ENCODE peak calls at places on chromosomes 12 and 14, in nine cellular contexts. One of them, this sample, is unnamed. For H3K9me3, the result is how much of the 10 kb centered on the place peaks cover.

GRCh38 chr12:5085896-5086295 is 42.2 kb downstream of the KCNA5 start:
- DNase-seq in stomach: no peak
- DNase-seq in right atrium auricular region: no peak
- DNase-seq in esophagus squamous epithelium: no peak
- DNase-seq in endothelial cell of umbilical vein: no peak
- DNase-seq in heart left ventricle: no peak
- DNase-seq in Peyer's patch: no peak
- DNase-seq in psoas muscle: no peak
- DNase-seq in CD8-positive, alpha-beta memory T cell: no peak
- DNase-seq in this sample: no peak

GRCh38 chr14:35789651-35790050 is 19.4 kb downstream of the RALGAPA1 start:
- DNase-seq in CD8-positive, alpha-beta memory T cell: no peak
- DNase-seq in right atrium auricular region: no peak
- DNase-seq in Peyer's patch: no peak
- DNase-seq in endothelial cell of umbilical vein: no peak
- DNase-seq in esophagus squamous epithelium: no peak
- DNase-seq in stomach: no peak
- DNase-seq in psoas muscle: no peak
- DNase-seq in heart left ventricle: no peak
- DNase-seq in this sample: no peak

GRCh38 chr12:75917704-75918103 is 113.9 kb downstream of the PHLDA1 start:
- DNase-seq in psoas muscle: no peak
- DNase-seq in heart left ventricle: no peak
- DNase-seq in right atrium auricular region: no peak
- DNase-seq in CD8-positive, alpha-beta memory T cell: no peak
- DNase-seq in stomach: no peak
- DNase-seq in Peyer's patch: no peak
- DNase-seq in esophagus squamous epithelium: no peak
- DNase-seq in endothelial cell of umbilical vein: no peak
- DNase-seq in this sample: no peak

GRCh38 chr12:57221169-57221917 is 4.7 kb downstream of the NXPH4 start:
- DNase-seq in heart left ventricle: no peak
- DNase-seq in esophagus squamous epithelium: no peak
- DNase-seq in right atrium auricular region: no peak
- DNase-seq in psoas muscle: no peak
- DNase-seq in stomach: no peak
- DNase-seq in endothelial cell of umbilical vein: no peak
- DNase-seq in CD8-positive, alpha-beta memory T cell: no peak
- DNase-seq in Peyer's patch: no peak
- DNase-seq in this sample: no peak

GRCh38 chr12:9646794-9647622 is 22.5 kb upstream of the CLEC2D start:
- DNase-seq in psoas muscle: no peak
- DNase-seq in endothelial cell of umbilical vein: peak
- DNase-seq in CD8-positive, alpha-beta memory T cell: no peak
- DNase-seq in Peyer's patch: no peak
- DNase-seq in stomach: no peak
- DNase-seq in right atrium auricular region: no peak
- DNase-seq in heart left ventricle: no peak
- DNase-seq in esophagus squamous epithelium: no peak
- DNase-seq in this sample: no peak

GRCh38 chr12:111359231-111359913 is 9.5 kb downstream of the PHETA1 start:
- DNase-seq in esophagus squamous epithelium: no peak
- DNase-seq in right atrium auricular region: no peak
- DNase-seq in psoas muscle: no peak
- DNase-seq in heart left ventricle: no peak
- DNase-seq in endothelial cell of umbilical vein: no peak
- DNase-seq in stomach: no peak
- DNase-seq in Peyer's patch: no peak
- DNase-seq in CD8-positive, alpha-beta memory T cell: no peak
- DNase-seq in this sample: no peak

GRCh38 chr14:104075530-104076151 is 9.9 kb upstream of the ASPG start:
- DNase-seq in right atrium auricular region: no peak
- DNase-seq in endothelial cell of umbilical vein: no peak
- DNase-seq in heart left ventricle: no peak
- DNase-seq in CD8-positive, alpha-beta memory T cell: no peak
- DNase-seq in esophagus squamous epithelium: no peak
- DNase-seq in Peyer's patch: no peak
- DNase-seq in stomach: no peak
- DNase-seq in psoas muscle: no peak
- DNase-seq in this sample: no peak

GRCh38 chr14:24296341-24297157 is 3.0 kb downstream of the DHRS1 start:
- DNase-seq in stomach: peak
- DNase-seq in endothelial cell of umbilical vein: peak
- DNase-seq in right atrium auricular region: peak
- DNase-seq in Peyer's patch: peak
- DNase-seq in heart left ventricle: peak
- DNase-seq in esophagus squamous epithelium: no peak
- DNase-seq in CD8-positive, alpha-beta memory T cell: peak
- DNase-seq in psoas muscle: peak
- DNase-seq in this sample: peak

GRCh38 chr12:86256169-86256568 is at the start of gene MGAT4C:
- DNase-seq in right atrium auricular region: no peak
- DNase-seq in endothelial cell of umbilical vein: no peak
- DNase-seq in CD8-positive, alpha-beta memory T cell: no peak
- DNase-seq in stomach: no peak
- DNase-seq in psoas muscle: no peak
- DNase-seq in heart left ventricle: no peak
- DNase-seq in Peyer's patch: no peak
- DNase-seq in esophagus squamous epithelium: no peak
- DNase-seq in this sample: no peak

GRCh38 chr14:66087231-66087630 is 398.9 kb upstream of the CCDC196 start:
- DNase-seq in psoas muscle: no peak
- DNase-seq in Peyer's patch: no peak
- DNase-seq in CD8-positive, alpha-beta memory T cell: no peak
- DNase-seq in endothelial cell of umbilical vein: no peak
- DNase-seq in stomach: no peak
- DNase-seq in heart left ventricle: no peak
- DNase-seq in right atrium auricular region: no peak
- DNase-seq in esophagus squamous epithelium: no peak
- DNase-seq in this sample: no peak

GRCh38 chr14:63180017-63180416 is 24.2 kb upstream of the RHOJ start:
- DNase-seq in psoas muscle: peak
- DNase-seq in esophagus squamous epithelium: no peak
- DNase-seq in CD8-positive, alpha-beta memory T cell: no peak
- DNase-seq in endothelial cell of umbilical vein: no peak
- DNase-seq in right atrium auricular region: no peak
- DNase-seq in Peyer's patch: no peak
- DNase-seq in heart left ventricle: peak
- DNase-seq in stomach: no peak
- DNase-seq in this sample: no peak

GRCh38 chr14:94773017-94773681 is 3.2 kb upstream of the GSC start:
- DNase-seq in esophagus squamous epithelium: no peak
- DNase-seq in stomach: no peak
- DNase-seq in endothelial cell of umbilical vein: no peak
- DNase-seq in right atrium auricular region: no peak
- DNase-seq in Peyer's patch: no peak
- DNase-seq in heart left ventricle: no peak
- DNase-seq in psoas muscle: no peak
- DNase-seq in CD8-positive, alpha-beta memory T cell: no peak
- DNase-seq in this sample: no peak
- H3K27ac ChIP-seq in esophagus squamous epithelium: no peak
- H3K27ac ChIP-seq in stomach: no peak
- H3K27ac ChIP-seq in endothelial cell of umbilical vein: no peak
- H3K27ac ChIP-seq in right atrium auricular region: no peak
- H3K27ac ChIP-seq in Peyer's patch: no peak
- H3K27ac ChIP-seq in heart left ventricle: no peak
- H3K27ac ChIP-seq in psoas muscle: no peak
- H3K27ac ChIP-seq in CD8-positive, alpha-beta memory T cell: no peak
- H3K27ac ChIP-seq in this sample: no peak

GRCh38 chr14:101236496-101237240 is 324.6 kb upstream of the DIO3 start:
- DNase-seq in CD8-positive, alpha-beta memory T cell: no peak
- DNase-seq in right atrium auricular region: no peak
- DNase-seq in heart left ventricle: no peak
- DNase-seq in Peyer's patch: no peak
- DNase-seq in psoas muscle: no peak
- DNase-seq in endothelial cell of umbilical vein: no peak
- DNase-seq in esophagus squamous epithelium: no peak
- DNase-seq in stomach: no peak
- DNase-seq in this sample: no peak

GRCh38 chr14:101233861-101234587 is 327.3 kb upstream of the DIO3 start:
- DNase-seq in heart left ventricle: no peak
- DNase-seq in CD8-positive, alpha-beta memory T cell: no peak
- DNase-seq in psoas muscle: no peak
- DNase-seq in esophagus squamous epithelium: no peak
- DNase-seq in right atrium auricular region: no peak
- DNase-seq in stomach: no peak
- DNase-seq in Peyer's patch: no peak
- DNase-seq in endothelial cell of umbilical vein: no peak
- DNase-seq in this sample: no peak

GRCh38 chr14:101235872-101236221 is 325.4 kb upstream of the DIO3 start:
- DNase-seq in endothelial cell of umbilical vein: no peak
- DNase-seq in heart left ventricle: no peak
- DNase-seq in esophagus squamous epithelium: no peak
- DNase-seq in Peyer's patch: no peak
- DNase-seq in stomach: no peak
- DNase-seq in CD8-positive, alpha-beta memory T cell: no peak
- DNase-seq in right atrium auricular region: no peak
- DNase-seq in psoas muscle: no peak
- DNase-seq in this sample: no peak

GRCh38 chr14:101234588-101234937 is 326.7 kb upstream of the DIO3 start:
- DNase-seq in endothelial cell of umbilical vein: no peak
- DNase-seq in psoas muscle: no peak
- DNase-seq in right atrium auricular region: no peak
- DNase-seq in heart left ventricle: no peak
- DNase-seq in stomach: no peak
- DNase-seq in Peyer's patch: no peak
- DNase-seq in CD8-positive, alpha-beta memory T cell: no peak
- DNase-seq in esophagus squamous epithelium: no peak
- DNase-seq in this sample: no peak

DNA sequence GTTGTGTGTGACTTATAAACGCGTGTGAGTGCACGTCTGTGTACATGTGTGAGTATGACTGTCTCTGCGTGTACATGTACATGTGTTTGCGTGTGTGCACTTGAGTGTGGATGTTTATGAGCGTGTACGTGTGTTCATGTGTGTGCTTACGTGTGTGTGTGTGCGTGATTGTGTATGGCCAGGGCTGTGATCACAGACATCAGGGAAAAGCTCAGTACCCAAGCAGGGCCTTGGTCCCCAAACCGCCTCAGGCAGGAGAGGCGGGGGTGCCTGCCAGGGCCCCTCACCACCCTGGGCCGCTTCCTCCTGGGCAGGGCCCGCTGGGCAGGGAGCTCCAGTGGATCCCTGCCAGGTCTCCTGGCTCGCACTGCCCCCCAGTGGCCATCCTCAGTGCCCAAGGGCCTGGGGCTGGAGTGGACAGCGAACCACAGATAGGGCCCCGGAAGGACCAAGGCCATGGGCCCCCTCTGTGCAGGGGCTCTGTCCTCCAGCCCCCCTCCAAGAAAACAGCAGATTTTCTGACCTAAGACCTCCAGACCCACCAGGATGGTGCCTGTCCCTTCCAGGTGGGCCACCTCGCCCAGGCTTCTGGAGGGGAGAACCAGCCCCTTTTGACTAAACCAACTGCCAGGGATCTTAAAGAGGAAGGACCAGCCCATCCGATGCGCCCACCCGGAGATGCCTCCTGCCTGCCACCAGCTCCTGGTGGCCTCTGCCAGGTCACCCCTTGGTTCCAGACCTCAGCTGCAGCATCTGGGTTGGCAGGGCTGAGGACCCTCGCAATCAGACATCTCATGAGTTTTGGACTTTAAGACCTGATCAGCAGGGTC is 326.0 kb upstream of the DIO3 start:
- DNase-seq in heart left ventricle: peak
- DNase-seq in psoas muscle: peak
- DNase-seq in esophagus squamous epithelium: no peak
- DNase-seq in Peyer's patch: no peak
- DNase-seq in endothelial cell of umbilical vein: peak
- DNase-seq in stomach: peak
- DNase-seq in right atrium auricular region: no peak
- DNase-seq in CD8-positive, alpha-beta memory T cell: no peak
- DNase-seq in this sample: no peak
- H3K4me3 ChIP-seq in heart left ventricle: no peak
- H3K4me3 ChIP-seq in psoas muscle: no peak
- H3K4me3 ChIP-seq in esophagus squamous epithelium: no peak
- H3K4me3 ChIP-seq in Peyer's patch: no peak
- H3K4me3 ChIP-seq in endothelial cell of umbilical vein: no peak
- H3K4me3 ChIP-seq in stomach: no peak
- H3K4me3 ChIP-seq in right atrium auricular region: no peak
- H3K4me3 ChIP-seq in CD8-positive, alpha-beta memory T cell: no peak
- H3K4me3 ChIP-seq in this sample: no peak

DNA sequence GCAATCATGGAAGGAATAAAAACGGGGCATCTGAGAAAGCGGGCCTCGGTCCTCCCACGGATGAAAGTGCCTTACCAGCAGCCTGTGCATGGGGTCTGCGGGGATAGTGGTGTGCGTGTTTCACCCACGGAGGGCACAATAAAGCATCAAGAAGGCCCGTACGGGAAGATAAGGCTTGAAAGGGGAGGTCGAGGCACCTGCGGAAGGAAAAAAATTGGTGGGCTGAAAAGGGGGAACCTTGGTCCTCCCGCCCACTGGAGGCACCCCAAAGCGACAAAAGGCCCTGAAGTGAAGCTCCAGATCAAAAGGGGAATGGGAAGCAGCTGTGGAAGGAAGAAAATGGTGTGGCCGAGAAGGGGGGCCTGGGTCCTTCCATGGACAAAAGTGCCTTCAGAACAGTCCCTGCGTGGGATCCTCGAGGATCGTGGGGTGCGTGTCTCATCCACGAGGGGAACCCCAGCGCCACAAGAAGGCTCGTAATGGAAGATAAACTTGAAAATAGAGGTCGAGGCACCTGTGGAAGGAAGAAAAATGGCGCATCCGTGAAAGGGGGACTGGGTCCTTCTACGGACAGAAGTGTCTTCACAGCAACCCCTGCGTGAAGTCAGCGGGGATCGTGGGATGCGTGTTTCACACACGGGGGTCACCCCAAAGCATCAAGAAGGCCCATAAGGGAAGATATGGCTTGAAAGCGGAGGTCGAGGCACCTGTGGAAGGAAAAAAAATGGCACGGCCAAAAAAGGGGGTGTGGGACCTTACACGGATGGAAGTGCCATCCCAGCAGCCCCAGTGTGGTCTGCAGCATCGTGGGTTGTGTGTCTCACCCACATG is 276.9 kb downstream of the ALG10 start:
- DNase-seq in esophagus squamous epithelium: no peak
- DNase-seq in heart left ventricle: no peak
- DNase-seq in Peyer's patch: no peak
- DNase-seq in CD8-positive, alpha-beta memory T cell: peak
- DNase-seq in endothelial cell of umbilical vein: no peak
- DNase-seq in stomach: no peak
- DNase-seq in psoas muscle: peak
- DNase-seq in right atrium auricular region: no peak
- DNase-seq in this sample: no peak
- H3K9me3 ChIP-seq in esophagus squamous epithelium: half or more
- H3K9me3 ChIP-seq in heart left ventricle: under half
- H3K9me3 ChIP-seq in Peyer's patch: under half
- H3K9me3 ChIP-seq in CD8-positive, alpha-beta memory T cell: under half
- H3K9me3 ChIP-seq in endothelial cell of umbilical vein: under half
- H3K9me3 ChIP-seq in stomach: half or more
- H3K9me3 ChIP-seq in psoas muscle: under half
- H3K9me3 ChIP-seq in right atrium auricular region: under half
- H3K9me3 ChIP-seq in this sample: under half

DNA sequence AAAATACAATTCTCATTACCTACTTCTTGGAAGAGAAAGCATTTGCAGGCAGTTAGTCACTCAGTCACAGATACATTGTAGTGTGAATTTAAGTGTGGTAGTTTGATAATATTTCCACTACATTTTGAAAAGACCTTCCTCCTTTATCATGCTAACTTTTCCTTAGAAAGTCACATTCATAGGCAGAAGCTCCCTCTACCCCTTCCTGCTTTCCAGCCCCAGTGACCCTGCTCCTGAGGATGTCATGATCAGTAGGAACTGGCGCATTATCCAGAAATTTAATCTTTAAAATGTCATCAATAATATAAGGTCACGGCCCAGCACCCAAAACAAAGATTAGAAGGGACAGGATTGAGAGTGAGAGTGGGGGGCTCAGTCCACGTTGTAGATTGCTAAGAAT is 707.4 kb upstream of the STXBP6 start:
- DNase-seq in stomach: no peak
- DNase-seq in endothelial cell of umbilical vein: no peak
- DNase-seq in CD8-positive, alpha-beta memory T cell: no peak
- DNase-seq in psoas muscle: no peak
- DNase-seq in Peyer's patch: no peak
- DNase-seq in esophagus squamous epithelium: no peak
- DNase-seq in right atrium auricular region: no peak
- DNase-seq in heart left ventricle: no peak
- DNase-seq in this sample: no peak
- H3K27ac ChIP-seq in stomach: no peak
- H3K27ac ChIP-seq in endothelial cell of umbilical vein: no peak
- H3K27ac ChIP-seq in CD8-positive, alpha-beta memory T cell: no peak
- H3K27ac ChIP-seq in psoas muscle: no peak
- H3K27ac ChIP-seq in Peyer's patch: no peak
- H3K27ac ChIP-seq in esophagus squamous epithelium: no peak
- H3K27ac ChIP-seq in right atrium auricular region: no peak
- H3K27ac ChIP-seq in heart left ventricle: no peak
- H3K27ac ChIP-seq in this sample: no peak